ENCODE peak calls at places on chromosomes 6 and 20, in four cellular contexts. X, N, U and A are unnamed samples.

GRCh38 chr20:57322476-57322875 is 7.1 kb upstream of the SPO11 start:
- DNase-seq in X (no peak), N (no peak), U (no peak), A (no peak)

GRCh38 chr20:51712501-51713212 is 55.5 kb downstream of the ATP9A start:
- DNase-seq in X (peak; percentile 28), N (peak; percentile 55), U (no peak), A (peak; percentile 46)

GRCh38 chr6:150492507-150492906 is 107.2 kb upstream of the PLEKHG1 start:
- DNase-seq in X (peak; percentile 63), N (no peak), U (no peak), A (no peak)

GRCh38 chr20:64222273-64222672 is 33.3 kb upstream of the PCMTD2 start:
- DNase-seq in X (no peak), N (no peak), U (no peak), A (no peak)

GRCh38 chr6:68038815-68039408 is 596.2 kb upstream of the ADGRB3 start:
- DNase-seq in X (no peak), N (no peak), U (no peak), A (no peak)

GRCh38 chr20:42635699-42636411 is 553.9 kb downstream of the PTPRT start:
- DNase-seq in X (no peak), N (no peak), U (no peak), A (no peak)

GRCh38 chr20:362271-363254 is 15.7 kb downstream of the NRSN2 start:
- DNase-seq in X (no peak), N (peak; percentile 99), U (no peak), A (no peak)

GRCh38 chr6:17197607-17198006 is 83.6 kb upstream of the RBM24 start:
- DNase-seq in X (no peak), N (no peak), U (no peak), A (no peak)

GRCh38 chr6:169266746-169267629 is 13.3 kb upstream of the THBS2 start:
- DNase-seq in X (no peak), N (no peak), U (no peak), A (no peak)

GRCh38 chr6:169172946-169173345 is 80.7 kb downstream of the THBS2 start:
- DNase-seq in X (no peak), N (no peak), U (no peak), A (no peak)

GRCh38 chr6:6665505-6665904 is 77.0 kb downstream of the LY86 start:
- DNase-seq in X (no peak), N (no peak), U (no peak), A (no peak)

GRCh38 chr6:4170297-4170696 is 34.9 kb upstream of the ECI2 start:
- DNase-seq in X (no peak), N (no peak), U (no peak), A (no peak)

GRCh38 chr20:50394569-50394968 is 115.6 kb upstream of the PTPN1 start:
- DNase-seq in X (no peak), N (no peak), U (peak; percentile 13), A (no peak)

GRCh38 chr6:131572686-131573415 is at the start of gene ARG1:
- DNase-seq in X (no peak), N (no peak), U (no peak), A (no peak)

GRCh38 chr6:131574686-131575085 is 1.7 kb downstream of the ARG1 start:
- DNase-seq in X (no peak), N (no peak), U (no peak), A (no peak)

GRCh38 chr6:131574133-131574532 is 1.1 kb downstream of the ARG1 start:
- DNase-seq in X (no peak), N (peak; percentile 67), U (no peak), A (no peak)

GRCh38 chr6:131581523-131581922 is 8.5 kb downstream of the ARG1 start:
- DNase-seq in X (no peak), N (no peak), U (no peak), A (no peak)

DNA sequence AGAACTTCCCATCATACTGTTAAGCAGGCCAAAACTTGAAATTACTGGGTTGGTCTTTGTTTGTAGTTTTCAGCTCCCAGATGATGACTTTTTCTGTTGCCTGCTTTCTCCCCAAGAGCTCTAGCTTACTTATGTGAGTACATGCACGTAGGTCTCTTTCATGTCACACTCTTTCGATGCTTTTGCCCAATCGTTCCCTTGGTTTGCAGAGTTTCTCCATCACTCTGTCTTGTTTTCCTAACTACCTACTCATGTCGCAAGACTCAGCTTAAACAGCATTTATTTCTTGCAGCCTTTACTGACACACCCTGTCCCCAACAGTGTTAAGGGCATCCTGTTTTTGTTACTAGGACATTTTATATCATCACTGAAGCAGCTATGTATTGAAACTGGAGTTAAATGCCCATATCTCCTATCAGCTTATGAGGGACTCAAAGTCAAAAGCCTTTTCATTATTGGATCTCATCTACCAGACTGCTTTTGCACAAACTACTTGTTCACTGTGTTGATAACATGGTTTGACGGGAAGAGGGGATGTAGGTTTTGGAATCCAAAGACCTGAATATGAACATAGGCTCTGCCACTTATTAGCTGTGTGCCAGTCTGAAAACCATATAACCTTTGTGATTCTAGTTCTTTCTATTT is 2.9 kb downstream of the ARG1 start:
- DNase-seq in X (no peak), N (peak; percentile 86), U (no peak), A (no peak)
- TF ChIP-seq FOXK2 in X (no peak), N (peak; percentile 35), U (no peak), A (no peak)

GRCh38 chr20:4117867-4118266 is 102.5 kb upstream of the RNF24 start:
- DNase-seq in X (no peak), N (no peak), U (no peak), A (no peak)

GRCh38 chr20:4113996-4114603 is 98.7 kb upstream of the RNF24 start:
- DNase-seq in X (no peak), N (no peak), U (no peak), A (no peak)

GRCh38 chr20:4116091-4116490 is 100.7 kb upstream of the RNF24 start:
- DNase-seq in X (no peak), N (no peak), U (no peak), A (no peak)

GRCh38 chr20:4119854-4120209 is 104.5 kb upstream of the RNF24 start:
- DNase-seq in X (no peak), N (no peak), U (no peak), A (no peak)

DNA sequence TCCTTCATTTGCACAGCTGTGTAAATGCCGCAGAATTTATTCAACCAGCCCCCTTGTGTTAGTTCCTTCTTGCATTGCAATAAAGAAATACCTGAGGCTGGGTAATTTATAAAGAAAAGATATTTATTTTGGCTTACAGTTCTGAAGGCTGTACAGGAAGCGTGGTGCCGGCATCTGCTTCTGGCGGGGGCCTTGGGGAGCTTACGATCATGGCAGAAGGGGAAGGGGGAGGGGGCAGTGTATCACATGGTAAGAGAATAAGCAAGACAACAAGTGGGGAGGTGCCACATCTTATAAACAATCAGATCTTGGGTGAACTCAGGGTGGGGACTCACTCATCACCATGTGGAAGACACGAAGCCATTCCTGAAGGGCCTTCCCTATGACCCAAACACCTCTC is 102.0 kb upstream of the RNF24 start:
- DNase-seq in X (no peak), N (no peak), U (no peak), A (no peak)
- TF ChIP-seq FOXK2 in X (no peak), N (no peak), U (no peak), A (no peak)

GRCh38 chr6:83592770-83593394 is 80.5 kb downstream of the PRSS35 start:
- DNase-seq in X (peak; percentile 8), N (peak; percentile 41), U (peak; percentile 9), A (peak; percentile 32)
- TF ChIP-seq FOXK2 in X (no peak), N (no peak), U (no peak), A (no peak)

DNA sequence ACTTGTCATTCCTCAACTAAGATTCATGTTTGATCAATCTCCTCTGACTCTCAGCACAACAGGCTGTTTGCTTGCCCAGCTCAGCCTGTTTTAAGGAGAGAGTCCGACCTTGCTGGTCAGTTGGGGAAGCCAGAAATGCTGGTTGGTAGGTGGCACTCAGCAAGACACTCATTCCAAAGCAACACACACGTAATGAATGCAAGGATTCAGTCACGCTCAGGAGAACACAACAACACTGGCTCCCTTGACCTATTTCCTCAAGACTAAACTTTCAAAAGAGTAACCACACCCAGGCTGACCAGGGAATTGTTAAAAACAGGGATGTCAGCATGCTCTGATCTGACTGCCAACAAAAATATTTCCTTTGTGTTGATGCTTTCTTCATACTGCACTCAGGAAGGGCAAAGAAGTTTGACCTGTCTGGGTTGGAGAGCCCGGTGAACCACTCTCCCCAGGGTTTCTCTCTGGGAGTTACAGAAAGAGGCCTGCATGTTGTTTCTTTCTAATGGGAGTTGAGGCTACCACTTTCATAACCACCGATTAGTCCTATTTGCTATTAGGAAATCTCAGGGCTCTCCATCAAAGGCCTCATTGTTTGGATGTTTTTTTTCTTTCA is 25.6 kb upstream of the PREP start:
- DNase-seq in X (no peak), N (peak; percentile 92), U (no peak), A (no peak)
- TF ChIP-seq FOXK2 in X (no peak), N (no peak), U (no peak), A (no peak)

DNA sequence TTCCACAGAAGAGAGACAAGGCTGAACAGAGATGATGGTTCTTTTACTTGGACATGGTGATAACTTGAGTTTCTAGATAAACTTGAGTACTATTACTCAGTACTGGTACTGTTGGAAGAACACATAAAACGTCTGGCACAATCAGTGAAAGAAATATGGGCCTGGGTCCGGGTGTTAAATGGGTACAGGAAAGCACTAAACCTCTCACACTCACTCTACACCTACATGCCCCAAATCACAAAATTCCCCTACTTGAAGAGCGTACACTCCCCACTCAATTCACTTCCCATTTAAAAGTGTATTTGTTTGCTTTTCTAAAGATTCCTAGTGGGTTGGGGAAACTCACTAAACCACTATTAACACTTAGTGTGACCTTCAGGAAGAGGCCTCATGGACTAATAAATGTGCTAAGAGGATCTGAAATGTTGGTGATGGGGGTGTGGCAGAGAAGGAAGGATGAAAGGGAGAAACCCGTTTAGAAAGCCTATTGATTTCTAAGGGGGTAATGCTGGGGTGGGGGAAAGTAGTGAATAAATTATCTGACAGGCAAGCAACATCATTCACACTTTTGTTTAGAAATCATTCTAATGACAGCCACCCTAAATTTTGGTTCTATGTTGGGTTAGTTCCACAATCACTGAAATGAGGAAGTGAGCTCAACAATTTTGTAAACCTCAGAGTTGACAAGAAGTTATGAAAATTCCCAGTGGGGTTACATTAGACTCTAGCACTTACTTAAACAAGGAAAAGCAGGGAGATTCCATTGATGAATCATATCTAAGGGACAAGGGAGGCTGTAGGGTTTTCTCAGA is 222.6 kb upstream of the MARCKS start:
- DNase-seq in X (no peak), N (no peak), U (peak; percentile 88), A (no peak)
- TF ChIP-seq FOXK2 in X (no peak), N (no peak), U (no peak), A (no peak)